ENCODE peak calls at places on chromosomes 5 and 9, in four cellular contexts. Z, O, P and Y are unnamed samples.

GRCh38 chr5:10635861-10636350 is 72.0 kb downstream of the ANKRD33B start:
- DNase-seq in P (no peak), O (no peak), Z (no peak), Y (no peak)

GRCh38 chr9:136324501-136325300 is 2.6 kb upstream of the GPSM1 start:
- DNase-seq in P (no peak), Z (no peak), O (no peak), Y (no peak)

GRCh38 chr5:138339464-138339863 is 1.4 kb downstream of the FAM53C start:
- DNase-seq in Z (no peak), P (no peak), O (no peak), Y (peak; percentile 49)

GRCh38 chr9:122347348-122348287 is 23.2 kb upstream of the PTGS1 start:
- DNase-seq in Z (no peak), P (peak; percentile 55), O (no peak), Y (no peak)

GRCh38 chr9:117074337-117074662 is 340.6 kb downstream of the ASTN2 start:
- DNase-seq in Z (no peak), O (no peak), P (no peak), Y (no peak)

GRCh38 chr5:52727568-52727967 is 60.1 kb upstream of the ITGA1 start:
- DNase-seq in Z (no peak), O (no peak), P (no peak), Y (no peak)

GRCh38 chr5:113680534-113680933 is 167.0 kb downstream of the YTHDC2 start:
- DNase-seq in Z (no peak), O (no peak), P (no peak), Y (no peak)

GRCh38 chr5:29697786-29698414 is 1495.6 kb upstream of the CDH6 start:
- DNase-seq in P (peak; percentile 4), Z (no peak), O (no peak), Y (no peak)

GRCh38 chr9:114484854-114485443 is 20.3 kb downstream of the WHRN start:
- DNase-seq in O (no peak), Z (no peak), P (peak; percentile 67), Y (no peak)

GRCh38 chr9:42386477-42386876 is 203.0 kb downstream of the SPATA31A6 start:
- DNase-seq in O (no peak), P (no peak), Z (peak; percentile 12), Y (no peak)

GRCh38 chr9:92963831-92964606 is 16.7 kb downstream of the FGD3 start:
- DNase-seq in P (peak; percentile 85), Z (no peak), O (no peak), Y (peak; percentile 93)

GRCh38 chr5:175681045-175681974 is 23.4 kb downstream of the HRH2 start:
- DNase-seq in Z (no peak), O (no peak), P (peak; percentile 38), Y (no peak)

GRCh38 chr9:77952641-77953341 is 78.8 kb downstream of the GNAQ start:
- DNase-seq in O (no peak), Z (no peak), P (no peak), Y (no peak)

GRCh38 chr9:36924071-36924470 is 110.0 kb downstream of the PAX5 start:
- DNase-seq in O (no peak), P (peak; percentile 38), Z (no peak), Y (no peak)

GRCh38 chr5:10595305-10595677 is 31.4 kb downstream of the ANKRD33B start:
- DNase-seq in Z (no peak), O (no peak), P (no peak), Y (no peak)

GRCh38 chr5:158727108-158727507 is 372.6 kb downstream of the EBF1 start:
- DNase-seq in Z (no peak), P (no peak), O (no peak), Y (no peak)

GRCh38 chr5:40089269-40089668 is 590.4 kb upstream of the PTGER4 start:
- DNase-seq in P (no peak), Z (no peak), O (no peak), Y (peak; percentile 60)